ENCODE peak calls at places on chromosomes 7 and 10, in ten cellular contexts. D is mammary epithelial cell; T is hepatocyte; P is CD8-positive, alpha-beta T cell; R is SK-N-SH; I is sigmoid colon; Z is HCT116; Y is osteoblast; J is IMR-90; A is OCI-LY7. B is an unnamed sample. For H3K4me1, the result is how much of the 10 kb centered on the place peaks cover.

GRCh38 chr7:80147543-80148376 is 13.1 kb downstream of the GNAI1 start:
- DNase-seq in P (no peak), A (no peak), D (peak), Y (peak), R (no peak), J (peak), Z (no peak), I (no peak), T (no peak), B (no peak)

GRCh38 chr7:112159346-112159745 is 46.9 kb downstream of the DOCK4 start:
- DNase-seq in I (no peak), D (no peak), R (no peak), Z (no peak), T (no peak), A (no peak), P (no peak), J (no peak), Y (no peak), B (no peak)

GRCh38 chr7:18496336-18496700 is 769 bp downstream of the HDAC9 start:
- DNase-seq in D (no peak), I (no peak), Y (no peak), A (no peak), P (no peak), R (no peak), Z (no peak), J (no peak), T (no peak), B (no peak)

GRCh38 chr10:59225211-59225610 is 48.8 kb downstream of the PHYHIPL start:
- DNase-seq in Z (no peak), T (no peak), I (no peak), Y (no peak), D (no peak), J (no peak), R (no peak), P (no peak), A (no peak), B (no peak)

GRCh38 chr10:71409516-71410104 is 12.9 kb downstream of the CDH23 start:
- DNase-seq in P (no peak), I (no peak), T (no peak), Z (no peak), Y (no peak), A (no peak), J (no peak), R (no peak), D (no peak), B (no peak)

GRCh38 chr10:91043173-91043910 is 122.5 kb upstream of the ANKRD1 start:
- DNase-seq in P (no peak), T (peak), Z (peak), R (peak), J (peak), Y (peak), D (peak), A (peak), I (no peak), B (peak)

GRCh38 chr7:19069842-19070241 is 47.6 kb downstream of the TWIST1 start:
- DNase-seq in Y (peak), P (no peak), I (no peak), A (no peak), T (no peak), Z (no peak), J (peak), R (no peak), D (peak), B (no peak)

GRCh38 chr7:144596953-144597352 is 193.5 kb upstream of the NOBOX start:
- DNase-seq in Z (no peak), T (no peak), Y (no peak), R (no peak), P (no peak), A (no peak), D (no peak), I (no peak), J (no peak), B (no peak)

GRCh38 chr10:79354615-79355014 is 7.3 kb downstream of the PPIF start:
- DNase-seq in D (no peak), T (no peak), R (no peak), J (no peak), Z (no peak), A (no peak), I (no peak), P (no peak), Y (no peak), B (no peak)

GRCh38 chr10:45040921-45041320 is 40.2 kb downstream of the ZNF22 start:
- DNase-seq in R (no peak), T (no peak), A (no peak), I (no peak), J (peak), P (no peak), Y (no peak), Z (no peak), D (peak), B (no peak)
- TF ChIP-seq CTCF in R (no peak), T (no peak), A (no peak), I (no peak), J (no peak), P (no peak), Y (no peak), Z (no peak), D (no peak), B (no peak)

GRCh38 chr10:113987156-113987555 is 56.5 kb upstream of the ADRB1 start:
- DNase-seq in J (no peak), T (no peak), Y (no peak), D (no peak), P (no peak), R (no peak), Z (no peak), I (no peak), A (no peak), B (no peak)
- H3K4me1 ChIP-seq in J (under half), T (under half), Y (under half), D (under half), P (under half), R (under half), Z (under half), I (under half), A (under half), B (under half)

GRCh38 chr7:36280840-36281812 is 108.5 kb upstream of the ANLN start:
- DNase-seq in D (peak), P (no peak), T (peak), I (peak), Y (peak), J (peak), R (peak), A (no peak), Z (peak), B (peak)
- H3K4me3 ChIP-seq in D (no peak), P (no peak), T (no peak), I (no peak), Y (peak), J (no peak), R (peak), A (no peak), Z (peak), B (no peak)

GRCh38 chr7:149005427-149006344 is 22.6 kb downstream of the PDIA4 start:
- DNase-seq in D (peak), J (peak), I (peak), T (peak), R (peak), Y (peak), Z (peak), A (peak), P (peak), B (peak)
- TF ChIP-seq CTCF in D (peak), J (peak), I (peak), T (peak), R (peak), Y (peak), Z (peak), A (peak), P (peak), B (peak)

GRCh38 chr10:3778708-3779108 is 6.3 kb downstream of the KLF6 start:
- DNase-seq in D (no peak), Z (no peak), R (no peak), I (no peak), A (no peak), J (peak), Y (peak), P (no peak), T (no peak), B (no peak)
- H3K4me1 ChIP-seq in D (under half), Z (half or more), R (under half), I (half or more), A (under half), J (under half), Y (half or more), P (half or more), T (under half), B (half or more)

GRCh38 chr10:22617516-22617915 is 96.9 kb downstream of the PIP4K2A start:
- DNase-seq in A (peak), D (no peak), I (no peak), Z (no peak), P (no peak), R (no peak), J (no peak), T (no peak), Y (no peak), B (no peak)
- H3K4me3 ChIP-seq in A (peak), D (no peak), I (no peak), Z (no peak), P (no peak), R (no peak), J (no peak), T (no peak), Y (no peak), B (no peak)

DNA sequence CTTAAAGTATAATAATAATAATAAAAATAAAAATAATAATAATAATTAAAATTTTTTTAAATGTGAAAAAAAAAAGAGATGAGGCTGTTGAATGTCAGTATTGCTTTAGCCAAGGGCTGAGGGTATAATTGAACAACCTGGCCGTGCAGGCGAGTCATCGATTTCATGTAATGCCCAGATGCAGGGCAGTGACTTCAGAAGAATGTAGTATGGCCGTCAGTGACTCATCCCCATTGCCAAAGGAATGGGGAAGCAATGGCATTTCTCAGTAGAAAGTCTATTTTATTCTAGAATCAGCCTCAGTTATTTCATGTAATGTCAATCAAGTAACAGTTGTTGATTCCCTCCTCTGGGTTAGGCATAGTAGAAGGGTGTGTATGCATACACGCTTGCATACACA is 516.4 kb downstream of the GLRX3 start:
- DNase-seq in A (no peak), D (no peak), T (no peak), J (no peak), R (no peak), Z (no peak), Y (peak), P (no peak), I (no peak), B (no peak)
- TF ChIP-seq CTCF in A (no peak), D (no peak), T (no peak), J (no peak), R (no peak), Z (no peak), Y (no peak), P (no peak), I (no peak), B (no peak)

DNA sequence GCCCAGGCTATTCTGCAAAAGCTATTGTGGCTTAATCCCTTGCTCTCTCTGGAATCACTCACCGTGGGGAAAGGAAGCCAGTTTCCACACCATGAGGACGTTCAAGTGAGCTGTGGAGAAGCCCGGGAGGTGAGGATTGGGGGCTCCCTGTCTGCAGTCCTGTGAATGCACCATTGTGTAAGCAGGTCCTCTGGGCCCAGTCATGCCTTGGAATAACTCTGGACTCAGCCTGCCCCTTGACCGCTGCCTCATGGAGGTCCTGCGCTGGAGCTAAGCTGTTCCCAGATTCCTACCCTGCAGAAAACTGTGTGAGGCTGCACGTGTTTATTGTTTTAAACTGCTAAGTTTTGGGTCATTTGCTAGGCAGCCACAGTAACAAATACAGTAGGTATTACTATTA is 33.5 kb downstream of the LYZL2 start:
- DNase-seq in R (no peak), Y (no peak), J (no peak), Z (no peak), I (no peak), A (no peak), D (no peak), P (no peak), T (no peak), B (no peak)
- H3K4me1 ChIP-seq in R (under half), Y (under half), J (under half), Z (under half), I (under half), A (under half), D (under half), P (under half), T (under half), B (under half)

B was measured in mucosa of descending colon.